ENCODE peak calls at places on chromosomes 12 and 14, in eight cellular contexts. J is mucosa of descending colon, T is A549, R is lower lobe of right lung, N is heart right ventricle, Z is B cell, Y is left lung, O is GM13977. F is an unnamed sample.
A peak's percentile ranks its signal among the peaks of the same experiment; 100 is the strongest.

GRCh38 chr12:76037130-76038105 is 5.8 kb upstream of the PHLDA1 start:
- DNase-seq in J (no peak), T (peak; percentile 88), R (no peak), N (peak; percentile 54), Z (peak; percentile 40), Y (no peak), O (peak; percentile 46), F (peak; percentile 50)

GRCh38 chr12:108307006-108307405 is 32.1 kb downstream of the CMKLR1 start:
- DNase-seq in J (no peak), T (no peak), R (no peak), N (no peak), Z (no peak), Y (no peak), O (no peak), F (no peak)

GRCh38 chr14:100899841-100900771 is 3.4 kb downstream of the RTL1 start:
- DNase-seq in J (no peak), T (no peak), R (peak; percentile 14), N (peak; percentile 16), Z (peak; percentile 15), Y (peak; percentile 5), O (peak; percentile 14), F (peak; percentile 23)

GRCh38 chr14:92613008-92613658 is 99.6 kb downstream of the RIN3 start:
- DNase-seq in J (no peak), T (peak; percentile 47), R (peak; percentile 71), N (peak; percentile 30), Z (peak; percentile 56), Y (peak; percentile 83), O (peak; percentile 52), F (peak; percentile 62)

GRCh38 chr14:95918466-95918865 is 41.8 kb downstream of the TUNAR start:
- DNase-seq in J (no peak), T (peak; percentile 16), R (no peak), N (no peak), Z (no peak), Y (no peak), O (no peak), F (no peak)

GRCh38 chr14:36955376-36955775 is 217.0 kb downstream of the SLC25A21 start:
- DNase-seq in J (no peak), T (no peak), R (no peak), N (no peak), Z (no peak), Y (no peak), O (no peak), F (no peak)

GRCh38 chr12:94049718-94050117 is 98.7 kb upstream of the PLXNC1 start:
- DNase-seq in J (no peak), T (no peak), R (no peak), N (no peak), Z (no peak), Y (no peak), O (no peak), F (no peak)

GRCh38 chr12:24615967-24616411 is 332.9 kb downstream of the BCAT1 start:
- DNase-seq in J (no peak), T (no peak), R (no peak), N (no peak), Z (no peak), Y (no peak), O (no peak), F (no peak)

GRCh38 chr12:66279127-66279712 is 23.1 kb upstream of the HELB start:
- DNase-seq in J (no peak), T (peak; percentile 33), R (no peak), N (no peak), Z (no peak), Y (no peak), O (no peak), F (no peak)

GRCh38 chr14:93894992-93895391 is 32.2 kb upstream of the FAM181A start:
- DNase-seq in J (no peak), T (no peak), R (no peak), N (no peak), Z (no peak), Y (no peak), O (no peak), F (no peak)

GRCh38 chr14:69539631-69540410 is 34.9 kb downstream of the CCDC177 start:
- DNase-seq in J (no peak), T (peak; percentile 47), R (peak; percentile 84), N (no peak), Z (no peak), Y (no peak), O (no peak), F (no peak)

GRCh38 chr12:30806989-30807694 is 52.4 kb upstream of the CAPRIN2 start:
- DNase-seq in J (no peak), T (peak; percentile 76), R (no peak), N (peak; percentile 52), Z (peak; percentile 44), Y (no peak), O (no peak), F (no peak)

GRCh38 chr14:62796431-62796830 is 248.8 kb downstream of the KCNH5 start:
- DNase-seq in J (no peak), T (no peak), R (no peak), N (no peak), Z (no peak), Y (no peak), O (no peak), F (no peak)

GRCh38 chr14:80951491-80951890 is 3.9 kb upstream of the TSHR start:
- DNase-seq in J (no peak), T (no peak), R (no peak), N (no peak), Z (no peak), Y (no peak), O (no peak), F (no peak)

GRCh38 chr12:117718559-117718958 is 250.2 kb downstream of the KSR2 start:
- DNase-seq in J (no peak), T (no peak), R (no peak), N (peak; percentile 60), Z (no peak), Y (no peak), O (no peak), F (no peak)

GRCh38 chr12:57745485-57745881 is 644 bp downstream of the TSPAN31 start:
- DNase-seq in J (no peak), T (no peak), R (no peak), N (no peak), Z (no peak), Y (no peak), O (no peak), F (no peak)

GRCh38 chr14:41922014-41922413 is 315.3 kb downstream of the LRFN5 start:
- DNase-seq in J (no peak), T (no peak), R (no peak), N (no peak), Z (no peak), Y (no peak), O (no peak), F (no peak)

DNA sequence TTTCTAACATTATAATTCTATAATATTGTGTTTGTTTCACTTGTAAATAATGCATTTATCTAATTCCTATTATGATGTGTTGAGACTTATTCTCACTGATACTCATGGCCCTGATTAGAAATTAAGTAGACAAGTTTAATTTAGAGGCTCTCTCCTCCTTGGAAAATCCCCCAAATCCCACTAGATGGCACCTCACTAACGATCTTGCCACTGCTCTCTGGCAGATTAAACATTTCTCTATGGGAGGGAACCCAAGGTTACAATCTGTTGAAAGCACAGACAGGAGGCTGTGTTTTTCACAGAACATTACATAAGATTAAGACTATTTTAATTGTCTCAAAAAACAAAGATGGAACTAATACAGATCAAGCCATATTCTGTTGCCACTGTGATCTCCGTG is 318.7 kb downstream of the LRFN5 start:
- DNase-seq in J (no peak), T (peak; percentile 33), R (no peak), N (no peak), Z (no peak), Y (no peak), O (no peak), F (no peak)
- TF ChIP-seq CTCF in J (no peak), T (peak; percentile 42), R (no peak), N (no peak), Z (no peak), Y (no peak), O (no peak), F (no peak)

GRCh38 chr14:20989787-20990600 is at the start of gene METTL17:
- DNase-seq in J (peak; percentile 93), T (peak; percentile 98), R (peak; percentile 93), N (peak; percentile 93), Z (peak; percentile 77), Y (peak; percentile 92), O (peak; percentile 90), F (peak; percentile 92)
- TF ChIP-seq CTCF in J (no peak), T (no peak), R (peak; percentile 32), N (peak; percentile 25), Z (peak; percentile 28), Y (no peak), O (peak; percentile 41), F (no peak)

GRCh38 chr14:32224731-32225377 is 21.8 kb upstream of the RNU6-8 start:
- DNase-seq in J (no peak), T (peak; percentile 52), R (peak; percentile 49), N (peak; percentile 30), Z (no peak), Y (no peak), O (no peak), F (no peak)
- TF ChIP-seq CTCF in J (no peak), T (peak; percentile 14), R (peak; percentile 19), N (peak; percentile 33), Z (peak; percentile 9), Y (no peak), O (peak; percentile 6), F (no peak)

DNA sequence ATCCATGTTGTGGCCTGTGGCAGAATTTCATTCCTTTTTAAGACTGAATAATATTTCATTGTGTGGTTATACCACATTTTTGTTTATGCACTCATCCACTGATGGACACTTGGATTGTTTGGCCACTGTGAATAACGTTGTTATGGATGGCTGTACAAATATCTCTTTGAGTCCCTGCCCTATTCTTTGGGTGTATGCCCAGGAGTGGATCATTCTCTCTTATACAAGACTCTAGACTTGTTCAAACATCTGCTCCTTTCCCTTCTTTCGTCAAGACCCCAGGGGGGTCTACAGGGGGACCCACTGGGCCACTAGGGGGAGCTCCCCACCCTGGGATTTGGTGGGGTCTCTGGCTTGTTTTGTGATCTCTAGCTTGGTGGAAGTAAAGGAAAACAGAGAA is 77.4 kb downstream of the FBXL14 start:
- DNase-seq in J (no peak), T (peak; percentile 53), R (no peak), N (no peak), Z (no peak), Y (no peak), O (no peak), F (no peak)
- TF ChIP-seq CTCF in J (no peak), T (peak; percentile 33), R (no peak), N (peak; percentile 42), Z (no peak), Y (no peak), O (peak; percentile 63), F (peak; percentile 52)

GRCh38 chr12:3680919-3681594 is 71.9 kb downstream of the CRACR2A start:
- DNase-seq in J (peak; percentile 70), T (no peak), R (no peak), N (peak; percentile 57), Z (no peak), Y (no peak), O (no peak), F (no peak)
- TF ChIP-seq CTCF in J (no peak), T (no peak), R (no peak), N (peak; percentile 62), Z (no peak), Y (no peak), O (no peak), F (no peak)

GRCh38 chr12:23376238-23376637 is 573.2 kb downstream of the SOX5 start:
- DNase-seq in J (no peak), T (no peak), R (no peak), N (no peak), Z (no peak), Y (no peak), O (no peak), F (no peak)
- TF ChIP-seq CTCF in J (no peak), T (no peak), R (no peak), N (no peak), Z (no peak), Y (no peak), O (no peak), F (no peak)